ENCODE peak calls at places on chromosomes 2 and 18, in ten cellular contexts. One of them, this sample, is unnamed.
A peak's percentile ranks its signal among the peaks of the same experiment; 100 is the strongest.

GRCh38 chr2:15238028-15238427 is 323.1 kb downstream of the NBAS start:
- DNase-seq in foreskin fibroblast: no peak
- DNase-seq in PC-9: no peak
- DNase-seq in mesendoderm: no peak
- DNase-seq in GM06990: no peak
- DNase-seq in cardiac muscle cell: no peak
- DNase-seq in sigmoid colon: no peak
- DNase-seq in AG04449: no peak
- DNase-seq in lower leg skin: no peak
- DNase-seq in GM12865: no peak
- DNase-seq in this sample: no peak

GRCh38 chr2:6917761-6918421 is 679 bp downstream of the RNF144A start:
- DNase-seq in foreskin fibroblast: peak; percentile 18
- DNase-seq in sigmoid colon: no peak
- DNase-seq in mesendoderm: peak; percentile 49
- DNase-seq in GM12865: no peak
- DNase-seq in GM06990: peak; percentile 19
- DNase-seq in cardiac muscle cell: no peak
- DNase-seq in PC-9: no peak
- DNase-seq in AG04449: no peak
- DNase-seq in lower leg skin: no peak
- DNase-seq in this sample: no peak

GRCh38 chr2:238099709-238100048 is 461 bp upstream of the ESPNL start:
- DNase-seq in foreskin fibroblast: no peak
- DNase-seq in lower leg skin: peak; percentile 81
- DNase-seq in AG04449: no peak
- DNase-seq in cardiac muscle cell: no peak
- DNase-seq in PC-9: no peak
- DNase-seq in sigmoid colon: peak; percentile 50
- DNase-seq in GM06990: no peak
- DNase-seq in mesendoderm: no peak
- DNase-seq in GM12865: no peak
- DNase-seq in this sample: no peak

GRCh38 chr2:109325570-109325969 is 196.6 kb downstream of the SH3RF3 start:
- DNase-seq in GM12865: no peak
- DNase-seq in AG04449: no peak
- DNase-seq in mesendoderm: no peak
- DNase-seq in sigmoid colon: no peak
- DNase-seq in GM06990: no peak
- DNase-seq in foreskin fibroblast: no peak
- DNase-seq in cardiac muscle cell: no peak
- DNase-seq in PC-9: no peak
- DNase-seq in lower leg skin: no peak
- DNase-seq in this sample: no peak

GRCh38 chr18:58268849-58269248 is 224.8 kb downstream of the NEDD4L start:
- DNase-seq in GM12865: no peak
- DNase-seq in lower leg skin: no peak
- DNase-seq in mesendoderm: peak; percentile 75
- DNase-seq in sigmoid colon: no peak
- DNase-seq in cardiac muscle cell: peak; percentile 56
- DNase-seq in PC-9: peak; percentile 71
- DNase-seq in GM06990: no peak
- DNase-seq in AG04449: no peak
- DNase-seq in foreskin fibroblast: peak; percentile 59
- DNase-seq in this sample: no peak

GRCh38 chr2:17355608-17356329 is 162.5 kb downstream of the RAD51AP2 start:
- DNase-seq in PC-9: no peak
- DNase-seq in foreskin fibroblast: no peak
- DNase-seq in lower leg skin: no peak
- DNase-seq in sigmoid colon: no peak
- DNase-seq in cardiac muscle cell: no peak
- DNase-seq in mesendoderm: no peak
- DNase-seq in GM12865: peak; percentile 12
- DNase-seq in AG04449: no peak
- DNase-seq in GM06990: no peak
- DNase-seq in this sample: no peak

GRCh38 chr2:124664363-124664762 is 639.3 kb downstream of the CNTNAP5 start:
- DNase-seq in foreskin fibroblast: no peak
- DNase-seq in GM06990: no peak
- DNase-seq in GM12865: no peak
- DNase-seq in mesendoderm: no peak
- DNase-seq in AG04449: no peak
- DNase-seq in PC-9: no peak
- DNase-seq in lower leg skin: no peak
- DNase-seq in sigmoid colon: no peak
- DNase-seq in cardiac muscle cell: no peak
- DNase-seq in this sample: no peak

GRCh38 chr2:12722445-12723316 is 5.9 kb downstream of the TRIB2 start:
- DNase-seq in sigmoid colon: no peak
- DNase-seq in lower leg skin: no peak
- DNase-seq in GM06990: no peak
- DNase-seq in mesendoderm: no peak
- DNase-seq in AG04449: no peak
- DNase-seq in cardiac muscle cell: no peak
- DNase-seq in GM12865: no peak
- DNase-seq in foreskin fibroblast: no peak
- DNase-seq in PC-9: no peak
- DNase-seq in this sample: no peak

GRCh38 chr2:116319935-116320334 is 1494.6 kb upstream of the DDX18 start:
- DNase-seq in lower leg skin: no peak
- DNase-seq in sigmoid colon: no peak
- DNase-seq in PC-9: no peak
- DNase-seq in GM12865: no peak
- DNase-seq in cardiac muscle cell: no peak
- DNase-seq in mesendoderm: peak; percentile 89
- DNase-seq in AG04449: no peak
- DNase-seq in foreskin fibroblast: no peak
- DNase-seq in GM06990: no peak
- DNase-seq in this sample: no peak

GRCh38 chr2:232761301-232761907 is 15.0 kb downstream of the KCNJ13 start:
- DNase-seq in GM12865: peak; percentile 53
- DNase-seq in AG04449: no peak
- DNase-seq in sigmoid colon: no peak
- DNase-seq in GM06990: no peak
- DNase-seq in cardiac muscle cell: peak; percentile 56
- DNase-seq in PC-9: peak; percentile 47
- DNase-seq in foreskin fibroblast: peak; percentile 32
- DNase-seq in mesendoderm: peak; percentile 44
- DNase-seq in lower leg skin: no peak
- DNase-seq in this sample: no peak

GRCh38 chr2:6072757-6073156 is 380.6 kb downstream of the SOX11 start:
- DNase-seq in GM06990: no peak
- DNase-seq in mesendoderm: peak; percentile 55
- DNase-seq in sigmoid colon: no peak
- DNase-seq in lower leg skin: no peak
- DNase-seq in cardiac muscle cell: no peak
- DNase-seq in PC-9: no peak
- DNase-seq in foreskin fibroblast: no peak
- DNase-seq in AG04449: no peak
- DNase-seq in GM12865: no peak
- DNase-seq in this sample: no peak

GRCh38 chr18:80244956-80245730 is 2.2 kb downstream of the PARD6G start:
- DNase-seq in sigmoid colon: no peak
- DNase-seq in AG04449: no peak
- DNase-seq in mesendoderm: no peak
- DNase-seq in lower leg skin: peak; percentile 74
- DNase-seq in foreskin fibroblast: no peak
- DNase-seq in PC-9: no peak
- DNase-seq in GM12865: no peak
- DNase-seq in cardiac muscle cell: no peak
- DNase-seq in GM06990: no peak
- DNase-seq in this sample: peak; percentile 20

GRCh38 chr2:161312996-161313395 is 4.8 kb downstream of the PSMD14 start:
- DNase-seq in GM06990: no peak
- DNase-seq in AG04449: no peak
- DNase-seq in foreskin fibroblast: peak; percentile 40
- DNase-seq in lower leg skin: no peak
- DNase-seq in mesendoderm: no peak
- DNase-seq in cardiac muscle cell: no peak
- DNase-seq in sigmoid colon: no peak
- DNase-seq in PC-9: no peak
- DNase-seq in GM12865: no peak
- DNase-seq in this sample: no peak

GRCh38 chr2:199684168-199684567 is 166.8 kb downstream of the FTCDNL1 start:
- DNase-seq in lower leg skin: no peak
- DNase-seq in mesendoderm: no peak
- DNase-seq in AG04449: no peak
- DNase-seq in GM06990: no peak
- DNase-seq in PC-9: no peak
- DNase-seq in GM12865: no peak
- DNase-seq in foreskin fibroblast: no peak
- DNase-seq in cardiac muscle cell: no peak
- DNase-seq in sigmoid colon: no peak
- DNase-seq in this sample: no peak

GRCh38 chr18:498901-499300 is 1.6 kb downstream of the COLEC12 start:
- DNase-seq in cardiac muscle cell: no peak
- DNase-seq in sigmoid colon: no peak
- DNase-seq in PC-9: no peak
- DNase-seq in foreskin fibroblast: no peak
- DNase-seq in AG04449: no peak
- DNase-seq in mesendoderm: peak; percentile 73
- DNase-seq in lower leg skin: no peak
- DNase-seq in GM12865: no peak
- DNase-seq in GM06990: no peak
- DNase-seq in this sample: no peak
- H3K4me3 ChIP-seq in cardiac muscle cell: peak overlapping the region; percentile 97
- H3K4me3 ChIP-seq in sigmoid colon: peak overlapping the region; percentile 56
- H3K4me3 ChIP-seq in PC-9: no peak overlapping the region
- H3K4me3 ChIP-seq in foreskin fibroblast: peak overlapping the region; percentile 59
- H3K4me3 ChIP-seq in AG04449: peak overlapping the region; percentile 78
- H3K4me3 ChIP-seq in mesendoderm: peak overlapping the region; percentile 87
- H3K4me3 ChIP-seq in lower leg skin: no peak overlapping the region
- H3K4me3 ChIP-seq in GM12865: no peak overlapping the region
- H3K4me3 ChIP-seq in GM06990: no peak overlapping the region
- H3K4me3 ChIP-seq in this sample: no peak overlapping the region

GRCh38 chr2:205925373-205926337 is 160.3 kb downstream of the INO80D start:
- DNase-seq in mesendoderm: peak; percentile 73
- DNase-seq in sigmoid colon: peak; percentile 92
- DNase-seq in cardiac muscle cell: peak; percentile 79
- DNase-seq in GM12865: peak; percentile 62
- DNase-seq in AG04449: no peak
- DNase-seq in foreskin fibroblast: peak; percentile 85
- DNase-seq in lower leg skin: peak; percentile 94
- DNase-seq in PC-9: peak; percentile 50
- DNase-seq in GM06990: peak; percentile 57
- DNase-seq in this sample: peak; percentile 79
- H3K4me3 ChIP-seq in mesendoderm: no peak overlapping the region
- H3K4me3 ChIP-seq in sigmoid colon: peak overlapping the region; percentile 26
- H3K4me3 ChIP-seq in cardiac muscle cell: no peak overlapping the region
- H3K4me3 ChIP-seq in GM12865: no peak overlapping the region
- H3K4me3 ChIP-seq in AG04449: peak overlapping the region; percentile 45
- H3K4me3 ChIP-seq in foreskin fibroblast: peak overlapping the region; percentile 42
- H3K4me3 ChIP-seq in lower leg skin: no peak overlapping the region
- H3K4me3 ChIP-seq in PC-9: peak overlapping the region; percentile 43
- H3K4me3 ChIP-seq in GM06990: no peak overlapping the region
- H3K4me3 ChIP-seq in this sample: no peak overlapping the region

DNA sequence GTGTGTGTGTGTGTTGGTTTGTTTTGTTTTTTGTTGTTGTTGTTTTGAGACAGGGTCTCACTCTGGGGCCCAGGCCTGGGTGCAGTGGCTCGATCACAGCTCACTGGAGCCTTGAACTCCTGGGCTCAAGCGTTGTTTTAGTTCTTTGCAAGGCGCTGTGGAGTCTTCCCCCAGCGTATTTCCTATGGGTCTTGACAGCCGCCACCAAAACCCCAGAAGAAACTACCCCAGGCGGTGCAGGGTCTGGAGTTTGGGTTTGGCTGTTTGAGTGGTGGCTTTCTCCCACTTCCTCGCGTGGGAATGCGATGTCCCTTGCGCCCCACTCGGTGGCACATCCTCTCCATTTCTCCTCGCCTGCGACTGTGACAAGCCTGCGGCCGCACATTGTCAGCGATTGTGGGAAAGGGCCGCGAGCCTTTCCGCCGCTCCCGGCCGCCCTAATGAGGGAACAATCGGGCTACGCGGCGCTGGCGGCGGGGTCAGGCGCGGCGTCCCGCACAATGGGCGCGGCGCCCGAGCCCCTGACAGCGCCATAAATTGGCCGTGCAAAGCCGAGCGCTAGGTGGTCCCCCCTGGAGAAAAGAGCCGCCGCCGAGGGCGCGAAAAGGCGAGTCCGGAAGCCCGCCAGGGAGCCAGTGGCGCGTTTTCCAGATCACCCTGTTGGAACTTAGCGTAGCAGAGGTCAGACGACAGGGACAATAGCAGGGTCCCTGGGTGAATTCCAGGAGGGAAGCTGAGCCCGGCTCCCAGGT is 194.9 kb upstream of the POU3F3 start:
- DNase-seq in AG04449: no peak
- DNase-seq in PC-9: no peak
- DNase-seq in foreskin fibroblast: no peak
- DNase-seq in lower leg skin: no peak
- DNase-seq in mesendoderm: peak; percentile 61
- DNase-seq in cardiac muscle cell: no peak
- DNase-seq in sigmoid colon: no peak
- DNase-seq in GM06990: no peak
- DNase-seq in GM12865: no peak
- DNase-seq in this sample: no peak
- H3K4me3 ChIP-seq in AG04449: no peak overlapping the region
- H3K4me3 ChIP-seq in PC-9: no peak overlapping the region
- H3K4me3 ChIP-seq in foreskin fibroblast: no peak overlapping the region
- H3K4me3 ChIP-seq in lower leg skin: no peak overlapping the region
- H3K4me3 ChIP-seq in mesendoderm: no peak overlapping the region
- H3K4me3 ChIP-seq in cardiac muscle cell: peak overlapping the region; percentile 23
- H3K4me3 ChIP-seq in sigmoid colon: no peak overlapping the region
- H3K4me3 ChIP-seq in GM06990: no peak overlapping the region
- H3K4me3 ChIP-seq in GM12865: no peak overlapping the region
- H3K4me3 ChIP-seq in this sample: no peak overlapping the region

GRCh38 chr2:9164112-9164608 is 42.5 kb upstream of the ASAP2 start:
- DNase-seq in lower leg skin: no peak
- DNase-seq in PC-9: no peak
- DNase-seq in cardiac muscle cell: no peak
- DNase-seq in GM06990: no peak
- DNase-seq in foreskin fibroblast: no peak
- DNase-seq in sigmoid colon: no peak
- DNase-seq in GM12865: no peak
- DNase-seq in AG04449: no peak
- DNase-seq in mesendoderm: no peak
- DNase-seq in this sample: no peak

GRCh38 chr2:9160732-9161131 is 45.9 kb upstream of the ASAP2 start:
- DNase-seq in foreskin fibroblast: no peak
- DNase-seq in GM06990: no peak
- DNase-seq in sigmoid colon: no peak
- DNase-seq in mesendoderm: peak; percentile 67
- DNase-seq in lower leg skin: no peak
- DNase-seq in GM12865: no peak
- DNase-seq in cardiac muscle cell: no peak
- DNase-seq in AG04449: no peak
- DNase-seq in PC-9: no peak
- DNase-seq in this sample: no peak

GRCh38 chr2:9163306-9164111 is 43.1 kb upstream of the ASAP2 start:
- DNase-seq in PC-9: peak; percentile 76
- DNase-seq in foreskin fibroblast: peak; percentile 53
- DNase-seq in lower leg skin: no peak
- DNase-seq in mesendoderm: no peak
- DNase-seq in cardiac muscle cell: peak; percentile 51
- DNase-seq in AG04449: no peak
- DNase-seq in GM06990: no peak
- DNase-seq in sigmoid colon: no peak
- DNase-seq in GM12865: no peak
- DNase-seq in this sample: no peak

GRCh38 chr2:9165625-9166024 is 41.0 kb upstream of the ASAP2 start:
- DNase-seq in sigmoid colon: no peak
- DNase-seq in PC-9: no peak
- DNase-seq in GM12865: no peak
- DNase-seq in cardiac muscle cell: peak; percentile 41
- DNase-seq in AG04449: no peak
- DNase-seq in lower leg skin: no peak
- DNase-seq in mesendoderm: no peak
- DNase-seq in foreskin fibroblast: peak; percentile 64
- DNase-seq in GM06990: no peak
- DNase-seq in this sample: no peak

GRCh38 chr2:9162841-9163240 is 43.8 kb upstream of the ASAP2 start:
- DNase-seq in lower leg skin: no peak
- DNase-seq in sigmoid colon: no peak
- DNase-seq in mesendoderm: no peak
- DNase-seq in GM06990: no peak
- DNase-seq in PC-9: no peak
- DNase-seq in GM12865: no peak
- DNase-seq in cardiac muscle cell: no peak
- DNase-seq in foreskin fibroblast: no peak
- DNase-seq in AG04449: no peak
- DNase-seq in this sample: no peak
- H3K4me3 ChIP-seq in lower leg skin: no peak overlapping the region
- H3K4me3 ChIP-seq in sigmoid colon: no peak overlapping the region
- H3K4me3 ChIP-seq in mesendoderm: no peak overlapping the region
- H3K4me3 ChIP-seq in GM06990: no peak overlapping the region
- H3K4me3 ChIP-seq in PC-9: no peak overlapping the region
- H3K4me3 ChIP-seq in GM12865: no peak overlapping the region
- H3K4me3 ChIP-seq in cardiac muscle cell: no peak overlapping the region
- H3K4me3 ChIP-seq in foreskin fibroblast: no peak overlapping the region
- H3K4me3 ChIP-seq in AG04449: no peak overlapping the region
- H3K4me3 ChIP-seq in this sample: no peak overlapping the region